ENCODE peak calls at places on chromosomes 6 and 20, in seven cellular contexts. X, I, K, L, E, H and Z are unnamed samples.

GRCh38 chr6:106907754-106908153 is 66.8 kb downstream of the CD24 start:
- DNase-seq in I (no peak), H (no peak), K (no peak), X (no peak), L (no peak), E (no peak), Z (no peak)

GRCh38 chr20:17557675-17558006 is 12.2 kb upstream of the DSTN start:
- DNase-seq in E (no peak), H (no peak), L (peak; percentile 92), X (peak; percentile 60), K (no peak), I (no peak), Z (no peak)

GRCh38 chr6:154848580-154848979 is 115.4 kb downstream of the SCAF8 start:
- DNase-seq in H (no peak), I (no peak), L (peak; percentile 23), X (peak; percentile 23), E (no peak), K (no peak), Z (no peak)

GRCh38 chr6:109059591-109060021 is 35.0 kb downstream of the SESN1 start:
- DNase-seq in K (no peak), H (no peak), L (peak; percentile 19), X (no peak), I (no peak), E (no peak), Z (no peak)

GRCh38 chr20:32764000-32764960 is 2.1 kb downstream of the DNMT3B start:
- DNase-seq in I (no peak), L (no peak), X (peak; percentile 81), E (no peak), K (peak; percentile 89), H (peak; percentile 75), Z (no peak)

GRCh38 chr20:6976096-6976495 is 208.6 kb downstream of the BMP2 start:
- DNase-seq in L (peak; percentile 50), K (no peak), E (no peak), H (no peak), X (no peak), I (no peak), Z (no peak)

GRCh38 chr20:48822879-48823385 is 4.9 kb downstream of the PREX1 start:
- DNase-seq in X (peak; percentile 80), I (no peak), H (no peak), K (no peak), E (no peak), L (no peak), Z (no peak)

GRCh38 chr6:45302832-45303231 is 25.3 kb upstream of the RUNX2 start:
- DNase-seq in L (no peak), I (no peak), K (no peak), X (no peak), H (no peak), E (no peak), Z (no peak)

GRCh38 chr6:105178110-105178509 is 1.7 kb downstream of the POPDC3 start:
- DNase-seq in L (peak; percentile 92), I (no peak), E (no peak), K (no peak), H (no peak), X (peak; percentile 86), Z (no peak)

GRCh38 chr6:15036690-15037245 is 209.1 kb upstream of the JARID2 start:
- DNase-seq in L (no peak), K (no peak), H (peak; percentile 34), E (peak; percentile 15), X (no peak), I (no peak), Z (peak; percentile 55)

GRCh38 chr6:87698618-87699017 is 3.4 kb downstream of the AKIRIN2 start:
- DNase-seq in X (no peak), H (peak; percentile 42), I (no peak), E (no peak), L (peak; percentile 41), K (no peak), Z (no peak)

GRCh38 chr6:22227824-22228610 is 68.8 kb downstream of the PRL start:
- DNase-seq in E (no peak), L (no peak), X (no peak), H (no peak), K (no peak), I (no peak), Z (no peak)

GRCh38 chr6:149450679-149451360 is 34.0 kb downstream of the ZC3H12D start:
- DNase-seq in I (peak; percentile 57), X (peak; percentile 94), H (peak; percentile 53), K (no peak), L (peak; percentile 20), E (no peak), Z (no peak)

GRCh38 chr6:158795516-158795915 is 23.7 kb downstream of the EZR start:
- DNase-seq in H (no peak), L (no peak), I (no peak), X (no peak), K (no peak), E (no peak), Z (no peak)
- H3K27ac ChIP-seq in H (no peak overlapping the region), L (no peak overlapping the region), I (no peak overlapping the region), X (no peak overlapping the region), K (no peak overlapping the region), E (no peak overlapping the region), Z (no peak overlapping the region)

GRCh38 chr6:47253136-47253535 is 56.6 kb downstream of the TNFRSF21 start:
- DNase-seq in X (no peak), H (no peak), K (no peak), L (no peak), I (no peak), E (no peak), Z (no peak)
- H3K36me3 ChIP-seq in X (no peaks in the 10 kb centered on the region), H (no peaks in the 10 kb centered on the region), K (peaks cover 22% of the 10 kb centered on the region), L (no peaks in the 10 kb centered on the region), I (no peaks in the 10 kb centered on the region), E (no peaks in the 10 kb centered on the region), Z (no peaks in the 10 kb centered on the region)

GRCh38 chr6:33636655-33637054 is 15.5 kb downstream of the ITPR3 start:
- DNase-seq in I (no peak), H (no peak), K (no peak), X (no peak), E (no peak), L (no peak), Z (no peak)

GRCh38 chr6:33633084-33633461 is 12.0 kb downstream of the ITPR3 start:
- DNase-seq in I (no peak), H (no peak), K (no peak), E (no peak), L (no peak), X (no peak), Z (no peak)

GRCh38 chr6:33633462-33634158 is 12.5 kb downstream of the ITPR3 start:
- DNase-seq in L (peak; percentile 53), I (peak; percentile 88), E (peak; percentile 60), H (peak; percentile 83), K (no peak), X (peak; percentile 98), Z (peak; percentile 66)

GRCh38 chr6:33634203-33634727 is 13.1 kb downstream of the ITPR3 start:
- DNase-seq in X (peak; percentile 97), I (peak; percentile 53), H (peak; percentile 63), E (no peak), K (no peak), L (no peak), Z (no peak)

GRCh38 chr6:33634986-33635385 is 13.9 kb downstream of the ITPR3 start:
- DNase-seq in E (no peak), X (peak; percentile 30), K (no peak), I (no peak), H (no peak), L (no peak), Z (no peak)
- H3K4me1 ChIP-seq in E (peaks cover 37% of the 10 kb centered on the region), X (peaks cover 13% of the 10 kb centered on the region), K (peaks cover 12% of the 10 kb centered on the region), I (peaks cover 5% of the 10 kb centered on the region), H (peaks cover 16% of the 10 kb centered on the region), L (peaks cover 2% of the 10 kb centered on the region), Z (peaks cover 14% of the 10 kb centered on the region)

DNA sequence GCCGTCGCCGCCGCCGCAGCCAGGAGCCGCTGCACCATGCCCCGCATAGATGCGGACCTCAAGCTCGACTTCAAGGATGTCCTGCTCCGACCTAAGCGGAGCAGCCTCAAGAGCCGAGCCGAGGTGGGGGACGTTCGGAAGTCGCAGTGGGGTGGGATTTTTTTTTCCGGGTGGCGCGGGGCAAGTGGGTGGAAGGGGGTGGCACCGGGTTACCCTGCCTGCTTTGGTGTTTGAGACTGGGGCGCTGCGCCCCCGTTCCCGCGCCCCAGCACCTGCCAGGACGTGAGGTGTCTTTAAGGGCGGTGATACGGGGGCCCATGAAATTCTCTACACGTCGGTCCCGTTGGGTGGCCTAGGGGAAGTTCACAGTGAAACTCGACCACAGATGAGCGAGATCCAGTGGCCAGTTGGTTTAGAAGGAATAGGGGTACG is 287 bp downstream of the GMPR start:
- DNase-seq in L (no peak), I (no peak), E (no peak), X (no peak), K (no peak), H (no peak), Z (no peak)
- H3K27ac ChIP-seq in L (peak overlapping the region; percentile 44), I (peak overlapping the region; percentile 76), E (peak overlapping the region; percentile 87), X (peak overlapping the region; percentile 55), K (no peak overlapping the region), H (no peak overlapping the region), Z (peak overlapping the region; percentile 69)

GRCh38 chr6:160831751-160832150 is 129.7 kb downstream of the PLG start:
- DNase-seq in I (no peak), H (peak; percentile 37), K (no peak), E (no peak), X (no peak), L (no peak), Z (no peak)
- H3K36me3 ChIP-seq in I (no peaks in the 10 kb centered on the region), H (no peaks in the 10 kb centered on the region), K (no peaks in the 10 kb centered on the region), E (no peaks in the 10 kb centered on the region), X (no peaks in the 10 kb centered on the region), L (no peaks in the 10 kb centered on the region), Z (no peaks in the 10 kb centered on the region)

GRCh38 chr6:29627762-29628418 is 5.1 kb downstream of the GABBR1 start:
- DNase-seq in I (peak; percentile 83), H (peak; percentile 91), K (peak; percentile 81), E (peak; percentile 30), X (peak; percentile 96), L (peak; percentile 87), Z (peak; percentile 58)
- H3K4me1 ChIP-seq in I (peaks cover 11% of the 10 kb centered on the region), H (peaks cover 66% of the 10 kb centered on the region), K (peaks cover 35% of the 10 kb centered on the region), E (peaks cover 27% of the 10 kb centered on the region), X (peaks cover 24% of the 10 kb centered on the region), L (peaks cover 10% of the 10 kb centered on the region), Z (peaks cover 9% of the 10 kb centered on the region)

GRCh38 chr6:128512296-128512695 is 8.1 kb downstream of the PTPRK start:
- DNase-seq in H (no peak), X (no peak), I (no peak), E (no peak), K (no peak), L (no peak), Z (no peak)
- H3K27ac ChIP-seq in H (no peak overlapping the region), X (no peak overlapping the region), I (no peak overlapping the region), E (no peak overlapping the region), K (no peak overlapping the region), L (no peak overlapping the region), Z (no peak overlapping the region)

GRCh38 chr6:132491303-132491702 is 21.6 kb downstream of the STX7 start:
- DNase-seq in X (no peak), H (no peak), L (peak; percentile 57), E (no peak), K (no peak), I (no peak), Z (peak; percentile 66)

GRCh38 chr6:132490478-132491204 is 22.3 kb downstream of the STX7 start:
- DNase-seq in L (no peak), X (no peak), I (no peak), H (no peak), K (no peak), E (no peak), Z (no peak)

GRCh38 chr6:132491881-132492280 is 21.0 kb downstream of the STX7 start:
- DNase-seq in K (no peak), H (no peak), X (no peak), L (no peak), E (no peak), I (no peak), Z (no peak)

GRCh38 chr6:132489376-132489775 is 23.5 kb downstream of the STX7 start:
- DNase-seq in L (no peak), I (no peak), E (no peak), H (no peak), K (no peak), X (no peak), Z (no peak)

GRCh38 chr6:132490024-132490423 is 22.9 kb downstream of the STX7 start:
- DNase-seq in I (no peak), L (no peak), E (no peak), H (no peak), X (peak; percentile 57), K (no peak), Z (peak; percentile 43)
- H3K36me3 ChIP-seq in I (no peaks in the 10 kb centered on the region), L (no peaks in the 10 kb centered on the region), E (no peaks in the 10 kb centered on the region), H (no peaks in the 10 kb centered on the region), X (no peaks in the 10 kb centered on the region), K (no peaks in the 10 kb centered on the region), Z (no peaks in the 10 kb centered on the region)